ENCODE peak calls at places on chromosomes 6 and 20, in six cellular contexts. A is mesenchymal stem cell, R is H9, V is H1, X is IMR-90, M is neuronal stem cell. K is an unnamed sample.

GRCh38 chr20:24991897-24992419 is 593 bp downstream of the APMAP start:
- DNase-seq in A (peak; percentile 44), R (no peak), V (no peak), X (no peak), M (no peak), K (peak; percentile 30)

GRCh38 chr6:153537422-153537821 is 406.3 kb upstream of the RGS17 start:
- DNase-seq in A (peak; percentile 6), R (no peak), V (no peak), X (no peak), M (no peak), K (no peak)

GRCh38 chr6:5155901-5156300 is 70.8 kb downstream of the PPP1R3G start:
- DNase-seq in A (no peak), R (no peak), V (no peak), X (no peak), M (no peak), K (no peak)

GRCh38 chr6:34912715-34913464 is 23.8 kb downstream of the ANKS1A start:
- DNase-seq in A (peak; percentile 86), R (no peak), V (no peak), X (peak; percentile 89), M (no peak), K (no peak)

GRCh38 chr20:38426006-38426405 is 9.1 kb downstream of the SNHG17 start:
- DNase-seq in A (peak; percentile 95), R (no peak), V (no peak), X (peak; percentile 95), M (no peak), K (no peak)

GRCh38 chr6:131846023-131846663 is 38.3 kb downstream of the ENPP1 start:
- DNase-seq in A (no peak), R (no peak), V (no peak), X (no peak), M (no peak), K (no peak)

GRCh38 chr6:18496462-18496861 is 109.3 kb downstream of the RNF144B start:
- DNase-seq in A (no peak), R (no peak), V (no peak), X (peak; percentile 19), M (no peak), K (no peak)

GRCh38 chr6:148509152-148509571 is 166.5 kb downstream of the SASH1 start:
- DNase-seq in A (peak; percentile 48), R (no peak), V (no peak), X (peak; percentile 74), M (no peak), K (no peak)

GRCh38 chr6:147724454-147724853 is 216.0 kb downstream of the SAMD5 start:
- DNase-seq in A (no peak), R (no peak), V (no peak), X (no peak), M (no peak), K (peak; percentile 48)

GRCh38 chr6:52640916-52641315 is 30.0 kb upstream of the TMEM14A start:
- DNase-seq in A (no peak), R (no peak), V (no peak), X (no peak), M (no peak), K (no peak)

GRCh38 chr6:26065952-26066380 is 21.3 kb upstream of the HFE start:
- DNase-seq in A (peak; percentile 86), R (peak; percentile 53), V (no peak), X (peak; percentile 82), M (peak; percentile 66), K (peak; percentile 83)

GRCh38 chr6:170497845-170498281 is 55.2 kb downstream of the PSMB1 start:
- DNase-seq in A (no peak), R (peak; percentile 86), V (peak; percentile 66), X (no peak), M (peak; percentile 85), K (peak; percentile 78)

GRCh38 chr20:57241592-57241991 is 24.8 kb downstream of the BMP7 start:
- DNase-seq in A (no peak), R (no peak), V (no peak), X (no peak), M (no peak), K (no peak)

GRCh38 chr6:81934936-81935335 is 182.5 kb upstream of the TENT5A start:
- DNase-seq in A (no peak), R (no peak), V (no peak), X (peak; percentile 13), M (no peak), K (no peak)

GRCh38 chr6:146770965-146771735 is 172.4 kb downstream of the ADGB start:
- DNase-seq in A (no peak), R (no peak), V (no peak), X (no peak), M (no peak), K (no peak)

GRCh38 chr20:57133926-57134650 is 132.4 kb downstream of the BMP7 start:
- DNase-seq in A (no peak), R (no peak), V (no peak), X (no peak), M (no peak), K (no peak)

GRCh38 chr6:26321005-26321404 is 44.0 kb upstream of the BTN3A2 start:
- DNase-seq in A (no peak), R (no peak), V (no peak), X (no peak), M (no peak), K (no peak)

GRCh38 chr6:128275681-128276080 is 244.7 kb downstream of the PTPRK start:
- DNase-seq in A (no peak), R (no peak), V (no peak), X (no peak), M (no peak), K (no peak)

GRCh38 chr6:3683331-3683730 is 68.2 kb downstream of the PXDC1 start:
- DNase-seq in A (no peak), R (no peak), V (no peak), X (no peak), M (no peak), K (no peak)

GRCh38 chr6:155408231-155408630 is 47.4 kb downstream of the NOX3 start:
- DNase-seq in A (no peak), R (no peak), V (no peak), X (no peak), M (no peak), K (no peak)

DNA sequence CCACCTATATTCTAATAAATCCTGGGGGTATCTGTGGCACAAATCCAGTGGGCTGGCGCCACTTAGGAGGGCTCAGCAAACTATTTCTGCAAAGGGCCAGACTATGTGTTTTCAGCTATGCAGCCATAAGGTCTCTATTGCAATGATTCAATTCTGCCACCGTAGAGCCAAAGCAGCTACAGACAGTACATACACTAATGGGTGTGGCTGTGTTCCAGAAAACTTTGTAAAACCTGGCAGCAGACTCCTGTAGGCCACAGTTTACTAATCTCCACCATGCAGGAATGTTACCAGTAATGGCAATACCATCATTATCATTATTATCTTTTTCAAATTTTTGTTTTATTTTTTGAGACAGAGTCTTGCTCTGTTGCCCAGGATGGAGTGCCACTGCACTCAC is 65.7 kb downstream of the SULF2 start:
- DNase-seq in A (no peak), R (no peak), V (no peak), X (no peak), M (no peak), K (no peak)
- H2BK15ac ChIP-seq in A (no peak overlapping the region), R (no peak overlapping the region), V (no peak overlapping the region), X (no peak overlapping the region), M (no peak overlapping the region), K (no peak overlapping the region)

DNA sequence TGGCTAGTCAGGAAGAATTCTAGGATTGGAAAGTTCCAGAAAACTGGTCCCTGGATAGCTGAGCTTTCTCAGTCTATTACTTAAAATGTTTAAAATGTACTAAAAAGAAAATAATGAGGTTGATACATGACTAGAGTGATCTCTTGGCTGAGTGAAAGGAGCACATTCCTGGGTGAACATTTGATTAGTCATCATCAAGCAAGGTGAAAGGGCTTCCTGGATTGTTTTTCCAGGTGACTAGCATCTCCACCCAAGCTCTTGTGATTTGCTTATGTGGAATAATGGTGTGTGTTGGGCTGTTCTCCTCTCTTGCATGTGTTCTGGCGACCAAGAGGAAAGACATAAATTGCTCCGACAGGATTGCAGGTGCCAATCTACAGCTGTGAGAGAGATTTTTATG is 42.9 kb downstream of the PKIB start:
- DNase-seq in A (no peak), R (no peak), V (no peak), X (peak; percentile 55), M (no peak), K (no peak)
- H3K4me1 ChIP-seq in A (peaks cover 6% of the 10 kb centered on the region), R (no peaks in the 10 kb centered on the region), V (no peaks in the 10 kb centered on the region), X (no peaks in the 10 kb centered on the region), M (no peaks in the 10 kb centered on the region), K (no peaks in the 10 kb centered on the region)

GRCh38 chr20:47887064-47887463 is 101.8 kb upstream of the SULF2 start:
- DNase-seq in A (no peak), R (no peak), V (no peak), X (no peak), M (no peak), K (no peak)
- H2BK15ac ChIP-seq in A (no peak overlapping the region), R (no peak overlapping the region), V (no peak overlapping the region), X (no peak overlapping the region), M (peak overlapping the region; percentile 39), K (no peak overlapping the region)

GRCh38 chr6:137936798-137937197 is 69.7 kb downstream of the TNFAIP3 start:
- DNase-seq in A (no peak), R (no peak), V (no peak), X (no peak), M (no peak), K (no peak)
- H3K4me1 ChIP-seq in A (no peaks in the 10 kb centered on the region), R (no peaks in the 10 kb centered on the region), V (no peaks in the 10 kb centered on the region), X (no peaks in the 10 kb centered on the region), M (no peaks in the 10 kb centered on the region), K (no peaks in the 10 kb centered on the region)

GRCh38 chr20:63126876-63127699 is 88.8 kb downstream of the YTHDF1 start:
- DNase-seq in A (no peak), R (no peak), V (no peak), X (no peak), M (no peak), K (no peak)
- H2BK15ac ChIP-seq in A (no peak overlapping the region), R (no peak overlapping the region), V (no peak overlapping the region), X (no peak overlapping the region), M (no peak overlapping the region), K (no peak overlapping the region)

DNA sequence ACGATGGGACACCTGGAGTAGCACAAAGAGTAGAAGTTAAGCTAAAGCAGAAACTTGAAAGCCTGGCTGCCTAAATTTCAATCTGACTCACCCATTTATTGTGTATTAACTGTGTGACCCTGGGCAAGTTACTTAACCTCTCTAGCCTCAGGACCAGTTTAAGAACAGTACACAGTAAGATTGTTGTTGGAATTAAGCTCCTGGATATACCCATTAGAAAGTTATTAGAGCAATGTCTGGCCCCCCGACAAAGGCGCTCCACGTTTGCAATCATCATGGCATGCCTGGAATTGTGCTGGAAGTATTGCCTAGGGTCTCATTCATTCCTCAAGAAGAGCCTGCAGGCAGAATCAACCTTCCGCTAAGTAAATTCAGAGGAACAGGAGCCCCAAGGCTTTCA is 1.4 kb downstream of the SDC4 start:
- DNase-seq in A (no peak), R (no peak), V (no peak), X (no peak), M (no peak), K (peak; percentile 75)
- H3K4me1 ChIP-seq in A (peaks cover 43% of the 10 kb centered on the region), R (peaks cover 28% of the 10 kb centered on the region), V (peaks cover 35% of the 10 kb centered on the region), X (peaks cover 40% of the 10 kb centered on the region), M (peaks cover 33% of the 10 kb centered on the region), K (peaks cover 37% of the 10 kb centered on the region)

GRCh38 chr6:137878070-137878809 is 11.2 kb downstream of the TNFAIP3 start:
- DNase-seq in A (no peak), R (no peak), V (no peak), X (no peak), M (no peak), K (no peak)
- H2BK15ac ChIP-seq in A (no peak overlapping the region), R (no peak overlapping the region), V (no peak overlapping the region), X (no peak overlapping the region), M (no peak overlapping the region), K (no peak overlapping the region)